ENCODE peak calls at places on chromosomes 3 and 15, in nine cellular contexts. L is dorsolateral prefrontal cortex, Q is WTC11, V is endothelial cell, R is epithelial cell of esophagus, M is esophagus muscularis mucosa, J is glutamatergic neuron, X is lung, T is astrocyte of the spinal cord. F is an unnamed sample.

GRCh38 chr3:155409336-155409735 is 115.9 kb upstream of the STRIT1 start:
- DNase-seq in L (no peak), Q (no peak), V (no peak), R (no peak), M (no peak), J (no peak), X (no peak), T (no peak), F (peak)

GRCh38 chr3:184240384-184241140 is 8.2 kb downstream of the ALG3 start:
- DNase-seq in L (no peak), Q (peak), V (peak), R (peak), M (no peak), J (no peak), X (no peak), T (peak), F (peak)

GRCh38 chr3:150069158-150069536 is 98.5 kb upstream of the PFN2 start:
- DNase-seq in L (no peak), Q (no peak), V (no peak), R (no peak), M (peak), J (peak), X (no peak), T (no peak), F (no peak)

GRCh38 chr3:12870942-12871341 is 29.6 kb upstream of the RPL32 start:
- DNase-seq in L (no peak), Q (no peak), V (no peak), R (no peak), M (no peak), J (no peak), X (no peak), T (no peak), F (no peak)

GRCh38 chr3:122810706-122811105 is 15.8 kb downstream of the SLC49A4 start:
- DNase-seq in L (no peak), Q (no peak), V (no peak), R (no peak), M (no peak), J (no peak), X (no peak), T (no peak), F (no peak)

GRCh38 chr15:99439524-99439835 is 126.3 kb upstream of the MEF2A start:
- DNase-seq in L (no peak), Q (no peak), V (no peak), R (no peak), M (peak), J (no peak), X (no peak), T (no peak), F (no peak)

GRCh38 chr3:110126065-110126464 is 788.7 kb upstream of the DPPA4 start:
- DNase-seq in L (no peak), Q (peak), V (no peak), R (peak), M (no peak), J (no peak), X (peak), T (no peak), F (no peak)

GRCh38 chr3:99532246-99532645 is 106.1 kb upstream of the COL8A1 start:
- DNase-seq in L (no peak), Q (peak), V (peak), R (peak), M (no peak), J (peak), X (no peak), T (peak), F (peak)

GRCh38 chr3:171328419-171329082 is 131.7 kb downstream of the TNIK start:
- DNase-seq in L (no peak), Q (peak), V (peak), R (peak), M (no peak), J (no peak), X (peak), T (no peak), F (peak)

GRCh38 chr3:83843716-83844115 is 1115.1 kb upstream of the CADM2 start:
- DNase-seq in L (no peak), Q (no peak), V (no peak), R (peak), M (no peak), J (no peak), X (no peak), T (peak), F (no peak)

DNA sequence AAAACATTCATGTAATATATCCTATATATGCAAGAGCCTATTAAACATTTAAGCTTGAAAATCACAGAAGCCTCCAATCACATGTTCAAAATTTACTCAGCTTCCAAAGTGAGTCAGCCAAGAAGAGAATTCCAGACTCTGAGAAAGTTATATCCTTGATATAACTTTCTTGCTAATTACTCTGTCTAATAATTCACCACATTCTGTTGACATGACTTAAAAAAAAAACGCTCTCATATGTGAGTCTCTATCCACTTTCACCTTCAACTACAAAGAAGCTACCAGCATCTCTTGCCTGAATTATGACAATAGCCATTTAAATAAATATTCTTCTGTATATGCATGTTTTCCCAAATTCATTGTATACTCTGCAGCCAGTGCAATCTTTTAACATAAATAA is 1116.3 kb upstream of the CADM2 start:
- DNase-seq in L (no peak), Q (no peak), V (no peak), R (peak), M (no peak), J (no peak), X (no peak), T (peak), F (no peak)
- TF ChIP-seq CTCF in L (no peak), Q (no peak), V (no peak), R (no peak), M (no peak), J (no peak), X (no peak), T (no peak), F (no peak)

DNA sequence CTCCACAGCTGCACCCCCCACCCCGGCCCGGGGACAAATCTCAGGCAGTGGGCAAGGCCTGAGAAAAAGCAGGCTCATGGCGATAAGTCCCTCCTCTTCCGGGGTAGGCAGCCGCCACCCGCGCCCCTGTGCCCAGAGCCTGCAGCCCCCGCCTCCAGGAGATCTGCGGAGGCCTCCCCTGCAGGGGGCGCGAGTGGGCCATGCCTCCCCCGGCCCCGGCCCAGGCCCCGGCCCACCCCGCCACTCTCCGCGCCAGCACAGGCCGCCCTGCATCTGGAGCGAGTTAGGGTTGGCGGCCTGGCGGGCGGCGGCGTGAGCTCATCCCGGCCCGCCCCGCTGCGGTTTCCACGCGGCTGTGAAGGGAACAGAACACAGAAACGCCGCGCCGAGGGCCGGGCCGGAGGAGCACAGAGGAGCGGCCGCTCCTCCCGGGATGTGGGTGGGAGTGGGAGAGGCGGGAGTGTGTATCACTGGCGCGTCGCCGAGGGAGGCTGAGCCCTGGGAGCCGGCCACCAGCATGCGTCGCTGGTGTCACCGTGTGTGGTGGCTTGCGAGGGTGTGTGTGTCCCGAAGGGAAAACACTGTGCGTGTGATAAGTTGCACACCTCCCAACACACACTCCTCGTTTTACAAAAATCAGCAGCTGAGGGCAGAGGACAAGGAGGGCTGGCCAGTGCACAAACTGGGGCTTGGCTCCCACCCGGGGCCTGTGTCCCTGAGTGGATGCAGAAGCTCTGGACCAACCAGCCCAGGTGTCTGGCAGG is 17.2 kb downstream of the MYL3 start:
- DNase-seq in L (peak), Q (peak), V (peak), R (peak), M (no peak), J (peak), X (peak), T (peak), F (peak)
- TF ChIP-seq CTCF in L (peak), Q (peak), V (peak), R (peak), M (peak), J (peak), X (no peak), T (peak), F (no peak)

DNA sequence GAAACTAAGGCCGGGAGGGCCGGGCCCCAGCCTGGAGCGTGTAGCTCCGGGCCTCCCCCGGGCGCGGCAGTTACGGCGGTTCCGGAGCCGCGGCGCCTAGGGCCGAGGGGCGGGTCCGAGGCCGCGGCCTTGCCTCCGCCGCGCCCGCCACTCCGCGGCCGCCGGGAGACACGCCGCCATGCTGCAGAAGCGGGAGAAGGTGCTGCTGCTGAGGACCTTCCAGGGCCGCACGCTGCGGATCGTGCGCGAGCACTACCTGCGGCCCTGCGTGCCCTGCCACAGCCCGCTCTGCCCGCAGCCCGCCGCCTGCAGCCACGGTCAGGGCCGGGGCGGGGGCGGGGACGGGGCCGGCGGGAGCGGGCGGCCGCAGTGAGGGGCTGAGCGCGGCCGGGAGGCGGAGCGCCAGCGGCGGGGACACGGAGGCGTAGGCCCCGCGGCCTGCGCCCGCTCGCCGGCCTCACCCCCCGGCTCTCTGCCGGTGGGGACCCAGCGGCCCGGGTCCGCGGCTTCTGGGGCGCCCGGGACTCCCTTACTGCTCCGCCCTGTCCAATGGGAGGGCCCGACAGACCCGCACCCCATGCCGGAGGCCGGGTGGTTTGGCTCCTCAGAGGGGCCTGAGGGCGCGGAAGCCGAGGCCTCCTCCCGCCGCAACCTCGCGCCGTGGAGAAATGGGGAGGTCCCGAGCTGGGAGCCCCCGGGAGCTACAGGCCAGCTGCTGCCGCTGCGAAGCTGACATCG is at the start of gene DIS3L:
- DNase-seq in L (peak), Q (peak), V (peak), R (peak), M (no peak), J (peak), X (peak), T (peak), F (peak)
- TF ChIP-seq CTCF in L (no peak), Q (no peak), V (no peak), R (no peak), M (no peak), J (no peak), X (no peak), T (no peak), F (no peak)

GRCh38 chr3:104635872-104636580 is 730.7 kb upstream of the ALCAM start:
- DNase-seq in L (no peak), Q (peak), V (no peak), R (no peak), M (no peak), J (no peak), X (no peak), T (no peak), F (no peak)
- TF ChIP-seq CTCF in L (no peak), Q (no peak), V (no peak), R (peak), M (no peak), J (no peak), X (no peak), T (peak), F (no peak)